ENCODE peak calls at places on chromosome 3, in ten cellular contexts. V, X, Z, S, F, A, T, C, M and B are unnamed samples.

GRCh38 chr3:42032693-42033349 is 58.3 kb upstream of the TRAK1 start:
- DNase-seq in A (no peak), T (no peak), M (no peak), C (peak), X (no peak), S (no peak), V (peak), F (no peak), Z (peak), B (peak)

GRCh38 chr3:70108072-70108471 is 108.5 kb downstream of the SAMMSON start:
- DNase-seq in C (peak), A (no peak), F (no peak), Z (no peak), V (peak), T (no peak), M (no peak), S (no peak), X (no peak), B (peak)

GRCh38 chr3:12943124-12944021 is 102.0 kb upstream of the RPL32 start:
- DNase-seq in A (no peak), T (no peak), Z (no peak), X (no peak), M (no peak), V (no peak), S (no peak), F (no peak), C (no peak), B (no peak)

GRCh38 chr3:123732447-123732846 is 147.6 kb upstream of the HACD2 start:
- DNase-seq in A (no peak), M (no peak), C (peak), S (no peak), V (peak), F (no peak), Z (no peak), T (no peak), X (no peak), B (no peak)

GRCh38 chr3:16070707-16071106 is 103.8 kb upstream of the GALNT15 start:
- DNase-seq in S (no peak), M (no peak), X (no peak), C (no peak), Z (peak), A (no peak), T (no peak), F (no peak), V (no peak), B (no peak)

GRCh38 chr3:183988216-183988790 is 29.4 kb downstream of the ABCC5 start:
- DNase-seq in V (peak), X (no peak), C (peak), M (no peak), Z (no peak), A (no peak), S (no peak), F (no peak), T (no peak), B (no peak)

GRCh38 chr3:17175187-17175839 is 290.6 kb downstream of the PLCL2 start:
- DNase-seq in F (no peak), C (peak), X (no peak), V (peak), Z (no peak), A (no peak), S (no peak), M (no peak), T (no peak), B (no peak)

GRCh38 chr3:33791477-33792166 is 6.8 kb upstream of the PDCD6IP start:
- DNase-seq in A (no peak), X (no peak), S (no peak), V (peak), Z (no peak), M (no peak), C (no peak), F (no peak), T (no peak), B (peak)